ENCODE peak calls at places on chromosome 6, in nine cellular contexts. One of them, this sample, is unnamed.

GRCh38 chr6:48775157-48775556 is 664.2 kb upstream of the PTCHD4 start:
- DNase-seq in neural progenitor cell: no peak
- DNase-seq in fibroblast of mammary gland: no peak
- DNase-seq in fibroblast of lung: peak
- DNase-seq in ovary: no peak
- DNase-seq in tibial artery: no peak
- DNase-seq in WTC11: no peak
- DNase-seq in CD8-positive, alpha-beta T cell: no peak
- DNase-seq in MM.1S: no peak
- DNase-seq in this sample: no peak

GRCh38 chr6:46891396-46891795 is 30.3 kb downstream of the ADGRF5 start:
- DNase-seq in neural progenitor cell: no peak
- DNase-seq in fibroblast of mammary gland: no peak
- DNase-seq in fibroblast of lung: no peak
- DNase-seq in ovary: no peak
- DNase-seq in tibial artery: no peak
- DNase-seq in WTC11: no peak
- DNase-seq in CD8-positive, alpha-beta T cell: no peak
- DNase-seq in MM.1S: no peak
- DNase-seq in this sample: no peak

GRCh38 chr6:4281341-4282293 is 146.2 kb upstream of the ECI2 start:
- DNase-seq in neural progenitor cell: peak
- DNase-seq in fibroblast of mammary gland: peak
- DNase-seq in fibroblast of lung: peak
- DNase-seq in ovary: peak
- DNase-seq in tibial artery: no peak
- DNase-seq in WTC11: peak
- DNase-seq in CD8-positive, alpha-beta T cell: no peak
- DNase-seq in MM.1S: peak
- DNase-seq in this sample: peak

GRCh38 chr6:24520929-24521546 is 26.3 kb downstream of the ALDH5A1 start:
- DNase-seq in neural progenitor cell: peak
- DNase-seq in fibroblast of mammary gland: peak
- DNase-seq in fibroblast of lung: peak
- DNase-seq in ovary: peak
- DNase-seq in tibial artery: no peak
- DNase-seq in WTC11: peak
- DNase-seq in CD8-positive, alpha-beta T cell: peak
- DNase-seq in MM.1S: peak
- DNase-seq in this sample: peak

GRCh38 chr6:1381397-1382330 is 7.7 kb upstream of the FOXF2 start:
- DNase-seq in neural progenitor cell: peak
- DNase-seq in fibroblast of mammary gland: no peak
- DNase-seq in fibroblast of lung: peak
- DNase-seq in ovary: peak
- DNase-seq in tibial artery: no peak
- DNase-seq in WTC11: peak
- DNase-seq in CD8-positive, alpha-beta T cell: peak
- DNase-seq in MM.1S: peak
- DNase-seq in this sample: peak

GRCh38 chr6:142207265-142207877 is 60.3 kb downstream of the VTA1 start:
- DNase-seq in neural progenitor cell: peak
- DNase-seq in fibroblast of mammary gland: peak
- DNase-seq in fibroblast of lung: peak
- DNase-seq in ovary: peak
- DNase-seq in tibial artery: no peak
- DNase-seq in WTC11: peak
- DNase-seq in CD8-positive, alpha-beta T cell: peak
- DNase-seq in MM.1S: peak
- DNase-seq in this sample: no peak

GRCh38 chr6:9236443-9236842 is 801.1 kb upstream of the SLC35B3 start:
- DNase-seq in neural progenitor cell: no peak
- DNase-seq in fibroblast of mammary gland: no peak
- DNase-seq in fibroblast of lung: no peak
- DNase-seq in ovary: no peak
- DNase-seq in tibial artery: no peak
- DNase-seq in WTC11: no peak
- DNase-seq in CD8-positive, alpha-beta T cell: no peak
- DNase-seq in MM.1S: no peak
- DNase-seq in this sample: no peak

GRCh38 chr6:125222531-125223455 is 69.2 kb downstream of the TPD52L1 start:
- DNase-seq in neural progenitor cell: no peak
- DNase-seq in fibroblast of mammary gland: no peak
- DNase-seq in fibroblast of lung: no peak
- DNase-seq in ovary: no peak
- DNase-seq in tibial artery: no peak
- DNase-seq in WTC11: no peak
- DNase-seq in CD8-positive, alpha-beta T cell: no peak
- DNase-seq in MM.1S: no peak
- DNase-seq in this sample: no peak

GRCh38 chr6:169285165-169285564 is 31.5 kb upstream of the THBS2 start:
- DNase-seq in neural progenitor cell: no peak
- DNase-seq in fibroblast of mammary gland: no peak
- DNase-seq in fibroblast of lung: no peak
- DNase-seq in ovary: no peak
- DNase-seq in tibial artery: no peak
- DNase-seq in WTC11: no peak
- DNase-seq in CD8-positive, alpha-beta T cell: no peak
- DNase-seq in MM.1S: no peak
- DNase-seq in this sample: no peak

GRCh38 chr6:169277619-169278018 is 24.0 kb upstream of the THBS2 start:
- DNase-seq in neural progenitor cell: no peak
- DNase-seq in fibroblast of mammary gland: no peak
- DNase-seq in fibroblast of lung: no peak
- DNase-seq in ovary: no peak
- DNase-seq in tibial artery: no peak
- DNase-seq in WTC11: no peak
- DNase-seq in CD8-positive, alpha-beta T cell: no peak
- DNase-seq in MM.1S: no peak
- DNase-seq in this sample: no peak

GRCh38 chr6:169286961-169287360 is 33.3 kb upstream of the THBS2 start:
- DNase-seq in neural progenitor cell: no peak
- DNase-seq in fibroblast of mammary gland: no peak
- DNase-seq in fibroblast of lung: no peak
- DNase-seq in ovary: no peak
- DNase-seq in tibial artery: no peak
- DNase-seq in WTC11: no peak
- DNase-seq in CD8-positive, alpha-beta T cell: no peak
- DNase-seq in MM.1S: no peak
- DNase-seq in this sample: no peak

GRCh38 chr6:169283924-169284323 is 30.3 kb upstream of the THBS2 start:
- DNase-seq in neural progenitor cell: no peak
- DNase-seq in fibroblast of mammary gland: no peak
- DNase-seq in fibroblast of lung: peak
- DNase-seq in ovary: no peak
- DNase-seq in tibial artery: no peak
- DNase-seq in WTC11: no peak
- DNase-seq in CD8-positive, alpha-beta T cell: no peak
- DNase-seq in MM.1S: no peak
- DNase-seq in this sample: no peak

DNA sequence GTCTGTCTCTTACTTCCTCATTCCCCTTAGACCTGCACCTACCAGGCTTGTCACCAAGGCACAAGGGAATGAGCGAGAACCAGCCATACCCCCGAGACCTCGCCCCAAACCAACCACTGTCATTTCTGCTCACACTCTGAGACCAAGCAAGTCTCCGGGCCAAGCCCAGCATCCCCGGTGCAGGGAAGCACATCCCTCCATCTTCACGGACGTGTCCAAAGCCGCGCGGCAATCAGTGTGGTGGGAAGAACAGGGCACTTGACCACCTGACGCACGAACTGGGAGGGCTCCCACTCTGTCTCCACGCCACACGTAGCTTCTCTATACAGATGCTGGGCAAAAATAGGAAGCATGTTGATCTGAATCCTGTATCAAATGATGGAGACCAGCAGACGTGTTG is 28.4 kb upstream of the THBS2 start:
- DNase-seq in neural progenitor cell: no peak
- DNase-seq in fibroblast of mammary gland: no peak
- DNase-seq in fibroblast of lung: no peak
- DNase-seq in ovary: no peak
- DNase-seq in tibial artery: peak
- DNase-seq in WTC11: no peak
- DNase-seq in CD8-positive, alpha-beta T cell: no peak
- DNase-seq in MM.1S: no peak
- DNase-seq in this sample: no peak
- TF ChIP-seq CTCF in neural progenitor cell: no peak
- TF ChIP-seq CTCF in fibroblast of mammary gland: no peak
- TF ChIP-seq CTCF in fibroblast of lung: no peak
- TF ChIP-seq CTCF in ovary: no peak
- TF ChIP-seq CTCF in tibial artery: no peak
- TF ChIP-seq CTCF in WTC11: no peak
- TF ChIP-seq CTCF in CD8-positive, alpha-beta T cell: no peak
- TF ChIP-seq CTCF in MM.1S: no peak
- TF ChIP-seq CTCF in this sample: no peak

DNA sequence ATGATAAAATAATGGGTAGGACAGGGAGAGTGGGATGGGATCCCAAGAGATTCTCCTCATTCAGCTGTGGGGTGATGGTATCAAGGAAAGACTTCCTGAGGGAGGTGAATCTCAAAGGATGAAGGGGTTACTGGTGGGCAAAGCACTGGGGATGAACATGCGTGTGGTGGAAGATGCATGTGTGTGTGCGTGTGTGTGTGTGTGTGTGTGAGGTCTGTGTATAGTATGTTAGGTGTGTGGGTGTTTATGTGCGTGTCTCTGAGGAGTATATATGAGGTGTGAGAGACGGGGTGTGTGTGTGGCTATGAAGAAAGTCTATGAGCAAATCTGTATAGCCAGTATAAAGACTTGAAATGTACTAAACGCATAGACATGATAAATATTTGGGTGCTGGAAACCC is 220.0 kb upstream of the MYLIP start:
- DNase-seq in neural progenitor cell: no peak
- DNase-seq in fibroblast of mammary gland: no peak
- DNase-seq in fibroblast of lung: no peak
- DNase-seq in ovary: no peak
- DNase-seq in tibial artery: no peak
- DNase-seq in WTC11: no peak
- DNase-seq in CD8-positive, alpha-beta T cell: no peak
- DNase-seq in MM.1S: no peak
- DNase-seq in this sample: no peak
- TF ChIP-seq CTCF in neural progenitor cell: no peak
- TF ChIP-seq CTCF in fibroblast of mammary gland: no peak
- TF ChIP-seq CTCF in fibroblast of lung: no peak
- TF ChIP-seq CTCF in ovary: no peak
- TF ChIP-seq CTCF in tibial artery: no peak
- TF ChIP-seq CTCF in WTC11: no peak
- TF ChIP-seq CTCF in CD8-positive, alpha-beta T cell: no peak
- TF ChIP-seq CTCF in MM.1S: no peak
- TF ChIP-seq CTCF in this sample: no peak

GRCh38 chr6:74936886-74937285 is 269.0 kb downstream of the COL12A1 start:
- DNase-seq in neural progenitor cell: no peak
- DNase-seq in fibroblast of mammary gland: peak
- DNase-seq in fibroblast of lung: no peak
- DNase-seq in ovary: no peak
- DNase-seq in tibial artery: no peak
- DNase-seq in WTC11: no peak
- DNase-seq in CD8-positive, alpha-beta T cell: no peak
- DNase-seq in MM.1S: no peak
- DNase-seq in this sample: no peak

GRCh38 chr6:74940211-74940610 is 265.6 kb downstream of the COL12A1 start:
- DNase-seq in neural progenitor cell: no peak
- DNase-seq in fibroblast of mammary gland: no peak
- DNase-seq in fibroblast of lung: no peak
- DNase-seq in ovary: no peak
- DNase-seq in tibial artery: no peak
- DNase-seq in WTC11: no peak
- DNase-seq in CD8-positive, alpha-beta T cell: no peak
- DNase-seq in MM.1S: no peak
- DNase-seq in this sample: no peak

GRCh38 chr6:74942130-74942529 is 263.7 kb downstream of the COL12A1 start:
- DNase-seq in neural progenitor cell: no peak
- DNase-seq in fibroblast of mammary gland: no peak
- DNase-seq in fibroblast of lung: no peak
- DNase-seq in ovary: no peak
- DNase-seq in tibial artery: no peak
- DNase-seq in WTC11: no peak
- DNase-seq in CD8-positive, alpha-beta T cell: no peak
- DNase-seq in MM.1S: no peak
- DNase-seq in this sample: no peak

GRCh38 chr6:74939309-74939708 is 266.5 kb downstream of the COL12A1 start:
- DNase-seq in neural progenitor cell: peak
- DNase-seq in fibroblast of mammary gland: peak
- DNase-seq in fibroblast of lung: peak
- DNase-seq in ovary: no peak
- DNase-seq in tibial artery: no peak
- DNase-seq in WTC11: no peak
- DNase-seq in CD8-positive, alpha-beta T cell: no peak
- DNase-seq in MM.1S: no peak
- DNase-seq in this sample: no peak
- TF ChIP-seq CTCF in neural progenitor cell: peak
- TF ChIP-seq CTCF in fibroblast of mammary gland: peak
- TF ChIP-seq CTCF in fibroblast of lung: no peak
- TF ChIP-seq CTCF in ovary: no peak
- TF ChIP-seq CTCF in tibial artery: no peak
- TF ChIP-seq CTCF in WTC11: no peak
- TF ChIP-seq CTCF in CD8-positive, alpha-beta T cell: no peak
- TF ChIP-seq CTCF in MM.1S: peak
- TF ChIP-seq CTCF in this sample: no peak

GRCh38 chr6:143504369-143504768 is 7.2 kb downstream of the FUCA2 start:
- DNase-seq in neural progenitor cell: no peak
- DNase-seq in fibroblast of mammary gland: no peak
- DNase-seq in fibroblast of lung: peak
- DNase-seq in ovary: no peak
- DNase-seq in tibial artery: no peak
- DNase-seq in WTC11: no peak
- DNase-seq in CD8-positive, alpha-beta T cell: no peak
- DNase-seq in MM.1S: no peak
- DNase-seq in this sample: no peak

GRCh38 chr6:143498428-143498827 is 13.1 kb downstream of the FUCA2 start:
- DNase-seq in neural progenitor cell: no peak
- DNase-seq in fibroblast of mammary gland: no peak
- DNase-seq in fibroblast of lung: no peak
- DNase-seq in ovary: no peak
- DNase-seq in tibial artery: no peak
- DNase-seq in WTC11: no peak
- DNase-seq in CD8-positive, alpha-beta T cell: no peak
- DNase-seq in MM.1S: no peak
- DNase-seq in this sample: no peak

GRCh38 chr6:143505111-143505510 is 6.4 kb downstream of the FUCA2 start:
- DNase-seq in neural progenitor cell: no peak
- DNase-seq in fibroblast of mammary gland: no peak
- DNase-seq in fibroblast of lung: no peak
- DNase-seq in ovary: no peak
- DNase-seq in tibial artery: no peak
- DNase-seq in WTC11: no peak
- DNase-seq in CD8-positive, alpha-beta T cell: no peak
- DNase-seq in MM.1S: no peak
- DNase-seq in this sample: no peak

GRCh38 chr6:143505537-143505936 is 6.0 kb downstream of the FUCA2 start:
- DNase-seq in neural progenitor cell: no peak
- DNase-seq in fibroblast of mammary gland: no peak
- DNase-seq in fibroblast of lung: no peak
- DNase-seq in ovary: no peak
- DNase-seq in tibial artery: no peak
- DNase-seq in WTC11: no peak
- DNase-seq in CD8-positive, alpha-beta T cell: no peak
- DNase-seq in MM.1S: no peak
- DNase-seq in this sample: no peak

DNA sequence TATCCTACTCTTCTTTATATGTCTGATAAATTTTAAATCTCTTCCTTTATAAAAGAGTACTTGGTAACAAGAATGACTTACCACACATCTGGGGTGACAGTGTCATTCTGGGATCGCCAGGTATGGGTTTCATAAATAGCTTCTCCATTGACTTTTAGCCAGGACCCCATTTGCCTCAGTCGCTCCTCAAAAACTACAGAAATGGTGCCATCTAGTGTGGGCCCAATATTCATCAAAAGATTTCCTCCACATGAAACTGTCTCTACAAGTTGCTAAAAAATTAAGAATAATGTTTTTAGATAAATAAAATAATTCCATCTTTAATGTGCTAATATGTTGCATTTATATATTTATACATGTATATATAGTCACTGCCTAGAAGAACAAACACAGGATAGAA is 9.7 kb downstream of the FUCA2 start:
- DNase-seq in neural progenitor cell: no peak
- DNase-seq in fibroblast of mammary gland: no peak
- DNase-seq in fibroblast of lung: peak
- DNase-seq in ovary: no peak
- DNase-seq in tibial artery: no peak
- DNase-seq in WTC11: no peak
- DNase-seq in CD8-positive, alpha-beta T cell: no peak
- DNase-seq in MM.1S: no peak
- DNase-seq in this sample: no peak
- TF ChIP-seq CTCF in neural progenitor cell: peak
- TF ChIP-seq CTCF in fibroblast of mammary gland: no peak
- TF ChIP-seq CTCF in fibroblast of lung: peak
- TF ChIP-seq CTCF in ovary: no peak
- TF ChIP-seq CTCF in tibial artery: no peak
- TF ChIP-seq CTCF in WTC11: no peak
- TF ChIP-seq CTCF in CD8-positive, alpha-beta T cell: no peak
- TF ChIP-seq CTCF in MM.1S: no peak
- TF ChIP-seq CTCF in this sample: no peak